ENCODE peak calls at places on chromosomes 2 and 18, in nine cellular contexts. R, E, P, J, A, V, M, Y and B are unnamed samples.

GRCh38 chr2:226721541-226721940 is 78.1 kb downstream of the IRS1 start:
- DNase-seq in P (no peak), R (peak), Y (no peak), E (no peak), A (no peak), J (no peak), V (no peak), M (no peak), B (no peak)

GRCh38 chr2:55498582-55498981 is 20.9 kb upstream of the CFAP36 start:
- DNase-seq in Y (no peak), E (no peak), V (peak), A (no peak), R (no peak), P (no peak), J (no peak), M (no peak), B (no peak)

GRCh38 chr2:1672738-1673137 is 71.6 kb downstream of the PXDN start:
- DNase-seq in M (no peak), V (no peak), R (no peak), J (no peak), Y (no peak), A (no peak), P (no peak), E (no peak), B (no peak)

GRCh38 chr18:10230072-10230471 is 224.4 kb upstream of the APCDD1 start:
- DNase-seq in V (peak), P (no peak), R (no peak), A (peak), Y (peak), J (no peak), E (no peak), M (no peak), B (no peak)

GRCh38 chr2:118845843-118846666 is 1.4 kb downstream of the EN1 start:
- DNase-seq in Y (no peak), E (no peak), J (no peak), A (no peak), M (peak), R (no peak), V (no peak), P (peak), B (peak)

GRCh38 chr2:119438726-119439284 is 7.2 kb downstream of the TMEM37 start:
- DNase-seq in R (no peak), Y (no peak), A (no peak), J (no peak), E (no peak), M (no peak), P (no peak), V (no peak), B (no peak)

GRCh38 chr2:61924895-61925663 is 19.6 kb downstream of the COMMD1 start:
- DNase-seq in P (peak), M (no peak), R (no peak), J (no peak), V (no peak), A (no peak), E (no peak), Y (no peak), B (no peak)

GRCh38 chr2:68764041-68764780 is 29.6 kb downstream of the ARHGAP25 start:
- DNase-seq in P (no peak), R (no peak), A (no peak), Y (no peak), V (no peak), E (no peak), J (no peak), M (no peak), B (no peak)

GRCh38 chr2:219887870-219888269 is 260.4 kb downstream of the SLC4A3 start:
- DNase-seq in A (no peak), J (no peak), M (no peak), R (no peak), E (no peak), Y (no peak), P (no peak), V (peak), B (no peak)

GRCh38 chr2:30368258-30368657 is 78.8 kb upstream of the LCLAT1 start:
- DNase-seq in E (no peak), R (no peak), P (no peak), A (no peak), J (no peak), Y (no peak), M (no peak), V (peak), B (no peak)

GRCh38 chr2:29425866-29426265 is 310.7 kb downstream of the CLIP4 start:
- DNase-seq in R (no peak), V (no peak), E (no peak), A (no peak), P (no peak), J (no peak), M (no peak), Y (no peak), B (no peak)

GRCh38 chr2:3171564-3172264 is 205.9 kb downstream of the EIPR1 start:
- DNase-seq in Y (no peak), A (no peak), E (no peak), P (no peak), V (no peak), R (peak), J (no peak), M (no peak), B (no peak)

GRCh38 chr2:16709769-16710168 is 44.1 kb upstream of the CYRIA start:
- DNase-seq in P (no peak), V (no peak), A (no peak), E (no peak), R (no peak), J (no peak), Y (no peak), M (no peak), B (no peak)

GRCh38 chr2:173869244-173869643 is 95.9 kb downstream of the SP3 start:
- DNase-seq in Y (no peak), P (no peak), E (no peak), V (no peak), J (no peak), A (no peak), M (no peak), R (no peak), B (no peak)

GRCh38 chr2:183037660-183038340 is 457 bp downstream of the NCKAP1 start:
- DNase-seq in P (peak), M (peak), E (peak), V (peak), A (peak), R (peak), J (no peak), Y (no peak), B (no peak)

GRCh38 chr2:43041167-43041566 is 185.2 kb downstream of the ZFP36L2 start:
- DNase-seq in Y (no peak), P (no peak), V (no peak), A (no peak), M (no peak), J (no peak), R (peak), E (no peak), B (no peak)

GRCh38 chr2:74379851-74380789 is at the start of gene DCTN1:
- DNase-seq in R (no peak), Y (peak), M (peak), A (peak), E (peak), P (peak), V (peak), J (no peak), B (peak)

GRCh38 chr2:55119711-55120487 is 69.6 kb upstream of the RTN4 start:
- DNase-seq in P (no peak), A (no peak), M (no peak), V (no peak), R (no peak), J (no peak), E (no peak), Y (no peak), B (no peak)

GRCh38 chr2:121561617-121562268 is 31.1 kb downstream of the RNU4ATAC start:
- DNase-seq in E (no peak), Y (no peak), P (no peak), M (no peak), J (no peak), A (peak), R (no peak), V (peak), B (no peak)

GRCh38 chr18:48842259-48843061 is 108.3 kb downstream of the SMAD7 start:
- DNase-seq in J (no peak), R (peak), M (peak), P (no peak), V (no peak), E (peak), Y (no peak), A (peak), B (no peak)

GRCh38 chr18:2114289-2114688 is 457.0 kb downstream of the METTL4 start:
- DNase-seq in R (no peak), Y (no peak), P (peak), M (no peak), V (no peak), A (no peak), E (no peak), J (no peak), B (no peak)

GRCh38 chr2:169693344-169693743 is 861 bp downstream of the CFAP210 start:
- DNase-seq in E (no peak), R (no peak), P (no peak), A (peak), V (no peak), Y (no peak), J (no peak), M (no peak), B (no peak)

GRCh38 chr2:164867779-164868397 is 26.3 kb upstream of the COBLL1 start:
- DNase-seq in P (no peak), E (no peak), V (no peak), A (no peak), J (no peak), Y (no peak), R (no peak), M (no peak), B (no peak)

GRCh38 chr18:48889115-48889941 is 61.4 kb downstream of the SMAD7 start:
- DNase-seq in V (no peak), E (no peak), R (peak), A (peak), M (no peak), Y (no peak), J (peak), P (peak), B (no peak)

GRCh38 chr2:126792993-126793392 is 105.7 kb upstream of the TEX51 start:
- DNase-seq in P (peak), J (peak), E (no peak), R (no peak), M (no peak), A (no peak), V (no peak), Y (no peak), B (no peak)

GRCh38 chr18:69758458-69758857 is 189.2 kb downstream of the CD226 start:
- DNase-seq in E (no peak), A (no peak), J (no peak), Y (peak), P (no peak), R (no peak), M (no peak), V (peak), B (no peak)

GRCh38 chr2:126889501-126890135 is 9.1 kb upstream of the TEX51 start:
- DNase-seq in J (no peak), M (no peak), P (no peak), V (no peak), R (peak), Y (no peak), A (no peak), E (no peak), B (no peak)

GRCh38 chr18:29254123-29254522 is 1077.2 kb upstream of the CDH2 start:
- DNase-seq in Y (no peak), A (no peak), J (no peak), R (no peak), V (no peak), P (no peak), E (no peak), M (no peak), B (no peak)

GRCh38 chr18:77130229-77131099 is 2.1 kb downstream of the MBP start:
- DNase-seq in E (no peak), M (no peak), J (no peak), Y (no peak), V (no peak), A (no peak), P (no peak), R (no peak), B (no peak)

GRCh38 chr18:79068299-79068945 is 772 bp upstream of the ATP9B start:
- DNase-seq in P (no peak), Y (no peak), M (no peak), E (peak), J (no peak), V (no peak), A (peak), R (no peak), B (no peak)

GRCh38 chr2:19684516-19684915 is 217.3 kb downstream of the TTC32 start:
- DNase-seq in R (no peak), M (no peak), V (no peak), A (no peak), J (no peak), P (no peak), E (no peak), Y (no peak), B (no peak)

GRCh38 chr2:64999754-65000153 is 10.6 kb downstream of the SLC1A4 start:
- DNase-seq in E (no peak), M (no peak), V (no peak), Y (no peak), P (no peak), J (no peak), A (no peak), R (no peak), B (no peak)

GRCh38 chr18:75923169-75923568 is 495.7 kb upstream of the SMIM21 start:
- DNase-seq in A (no peak), M (no peak), P (no peak), R (no peak), J (no peak), Y (no peak), V (no peak), E (no peak), B (no peak)

GRCh38 chr18:54069729-54070128 is 154.7 kb downstream of the MBD2 start:
- DNase-seq in P (peak), E (no peak), A (no peak), J (no peak), Y (no peak), R (no peak), V (no peak), M (no peak), B (no peak)